ENCODE peak calls at places on chromosomes 1 and 21, in five cellular contexts. Z is WTC11, J is HS-5, Y is fibroblast of the conjunctiva, D is Calu3. A is an unnamed sample.

GRCh38 chr1:223870617-223871574 is 25.1 kb upstream of the TP53BP2 start:
- DNase-seq in Z (no peak), J (no peak), Y (no peak), D (no peak), A (no peak)

GRCh38 chr1:78511334-78511733 is 20.6 kb downstream of the PTGFR start:
- DNase-seq in Z (peak), J (no peak), Y (no peak), D (no peak), A (no peak)

GRCh38 chr1:172960454-172961208 is 90.1 kb downstream of the TNFSF18 start:
- DNase-seq in Z (no peak), J (no peak), Y (no peak), D (no peak), A (no peak)

GRCh38 chr1:34163792-34164509 is 1.1 kb downstream of the CSMD2 start:
- DNase-seq in Z (peak), J (no peak), Y (no peak), D (no peak), A (peak)

GRCh38 chr21:28742527-28742926 is 250.2 kb downstream of the LTN1 start:
- DNase-seq in Z (no peak), J (peak), Y (peak), D (no peak), A (no peak)

GRCh38 chr1:101357444-101357986 is 120.7 kb downstream of the S1PR1 start:
- DNase-seq in Z (peak), J (peak), Y (peak), D (peak), A (peak)

GRCh38 chr1:45266151-45266801 is 59.9 kb upstream of the ZSWIM5 start:
- DNase-seq in Z (no peak), J (no peak), Y (peak), D (peak), A (no peak)

GRCh38 chr1:201149400-201149799 is 4.9 kb downstream of the TMEM9 start:
- DNase-seq in Z (no peak), J (no peak), Y (no peak), D (peak), A (peak)

GRCh38 chr1:9399510-9400424 is 107.1 kb downstream of the SPSB1 start:
- DNase-seq in Z (no peak), J (no peak), Y (no peak), D (no peak), A (no peak)

GRCh38 chr1:174413632-174414031 is 34.1 kb upstream of the GPR52 start:
- DNase-seq in Z (no peak), J (no peak), Y (no peak), D (no peak), A (no peak)

GRCh38 chr1:3237994-3238704 is 169.1 kb downstream of the PRDM16 start:
- DNase-seq in Z (no peak), J (no peak), Y (no peak), D (no peak), A (no peak)

GRCh38 chr1:92483442-92484170 is 3.1 kb downstream of the GFI1 start:
- DNase-seq in Z (peak), J (no peak), Y (no peak), D (peak), A (no peak)

GRCh38 chr1:93448292-93448982 is 519 bp downstream of the FNBP1L start:
- DNase-seq in Z (peak), J (no peak), Y (no peak), D (peak), A (peak)

GRCh38 chr1:7536891-7537591 is 234.1 kb upstream of the VAMP3 start:
- DNase-seq in Z (no peak), J (no peak), Y (no peak), D (no peak), A (no peak)

GRCh38 chr1:39107891-39108290 is 81.7 kb downstream of the NDUFS5 start:
- DNase-seq in Z (no peak), J (no peak), Y (no peak), D (no peak), A (no peak)

GRCh38 chr21:21631961-21632360 is 633.8 kb downstream of the NCAM2 start:
- DNase-seq in Z (no peak), J (no peak), Y (no peak), D (no peak), A (no peak)

GRCh38 chr1:94280541-94280940 is 43.2 kb upstream of the ARHGAP29 start:
- DNase-seq in Z (no peak), J (no peak), Y (no peak), D (no peak), A (no peak)

GRCh38 chr1:1610796-1611597 is 4.3 kb upstream of the MIB2 start:
- DNase-seq in Z (no peak), J (no peak), Y (no peak), D (no peak), A (no peak)

GRCh38 chr1:69551476-69552324 is 16.0 kb upstream of the LRRC7 start:
- DNase-seq in Z (no peak), J (no peak), Y (no peak), D (no peak), A (no peak)

GRCh38 chr1:2482588-2482987 is 6.5 kb downstream of the PLCH2 start:
- DNase-seq in Z (no peak), J (no peak), Y (no peak), D (no peak), A (no peak)

GRCh38 chr1:63991685-63992084 is 211.7 kb upstream of the UBE2U start:
- DNase-seq in Z (no peak), J (no peak), Y (no peak), D (no peak), A (no peak)

GRCh38 chr21:23694396-23694795 is 1912.9 kb downstream of the MRPL39 start:
- DNase-seq in Z (no peak), J (no peak), Y (no peak), D (no peak), A (no peak)

GRCh38 chr1:10973552-10973951 is 38.9 kb upstream of the TARDBP start:
- DNase-seq in Z (peak), J (no peak), Y (peak), D (no peak), A (no peak)

GRCh38 chr21:43209575-43210453 is 41.0 kb downstream of the CRYAA start:
- DNase-seq in Z (peak), J (peak), Y (no peak), D (peak), A (no peak)

GRCh38 chr1:32998997-32999396 is 34.4 kb upstream of the RNF19B start:
- DNase-seq in Z (no peak), J (no peak), Y (no peak), D (no peak), A (no peak)

GRCh38 chr1:198903203-198903602 is 264.4 kb downstream of the PTPRC start:
- DNase-seq in Z (peak), J (no peak), Y (peak), D (no peak), A (no peak)

GRCh38 chr1:2474933-2475371 is 1.1 kb upstream of the PLCH2 start:
- DNase-seq in Z (no peak), J (no peak), Y (no peak), D (no peak), A (no peak)

GRCh38 chr1:207860531-207860930 is 50.4 kb downstream of the CD34 start:
- DNase-seq in Z (no peak), J (no peak), Y (no peak), D (no peak), A (no peak)

GRCh38 chr21:39387461-39388037 is 38.7 kb upstream of the HMGN1 start:
- DNase-seq in Z (peak), J (peak), Y (peak), D (peak), A (peak)

GRCh38 chr1:2509589-2509988 is 16.8 kb downstream of the PANK4 start:
- DNase-seq in Z (no peak), J (no peak), Y (no peak), D (no peak), A (no peak)

GRCh38 chr1:39524591-39525365 is 33.3 kb downstream of the BMP8A start:
- DNase-seq in Z (no peak), J (no peak), Y (no peak), D (no peak), A (no peak)

GRCh38 chr1:88684482-88685238 is 587 bp downstream of the PKN2 start:
- DNase-seq in Z (peak), J (no peak), Y (peak), D (peak), A (peak)

GRCh38 chr1:247442164-247442563 is 15.7 kb downstream of the OR2B11 start:
- DNase-seq in Z (no peak), J (no peak), Y (no peak), D (no peak), A (peak)

GRCh38 chr1:222918746-222919477 is 104.1 kb downstream of the DISP1 start:
- DNase-seq in Z (no peak), J (no peak), Y (no peak), D (no peak), A (no peak)

GRCh38 chr1:79105499-79105898 is 99.0 kb upstream of the ADGRL4 start:
- DNase-seq in Z (no peak), J (no peak), Y (no peak), D (no peak), A (no peak)

GRCh38 chr1:212244441-212244840 is 40.8 kb upstream of the PPP2R5A start:
- DNase-seq in Z (no peak), J (no peak), Y (no peak), D (no peak), A (no peak)

GRCh38 chr1:206491592-206491991 is 15.7 kb upstream of the RASSF5 start:
- DNase-seq in Z (no peak), J (no peak), Y (no peak), D (no peak), A (no peak)